ENCODE peak calls at places on chromosomes 4 and X, in five cellular contexts. One of them, this sample, is unnamed.

GRCh38 chr4:74206088-74206826 is 48.3 kb downstream of the MTHFD2L start:
- DNase-seq in kidney tubule cell: peak
- DNase-seq in posterior vena cava: no peak
- DNase-seq in body of pancreas: peak
- DNase-seq in NAMALWA: peak
- DNase-seq in this sample: no peak

GRCh38 chr4:8544741-8545438 is 35.3 kb upstream of the GPR78 start:
- DNase-seq in posterior vena cava: peak
- DNase-seq in body of pancreas: no peak
- DNase-seq in NAMALWA: no peak
- DNase-seq in kidney tubule cell: no peak
- DNase-seq in this sample: no peak

GRCh38 chrX:85391879-85392238 is 12.4 kb upstream of the POF1B start:
- DNase-seq in kidney tubule cell: no peak
- DNase-seq in NAMALWA: no peak
- DNase-seq in posterior vena cava: no peak
- DNase-seq in body of pancreas: no peak
- DNase-seq in this sample: no peak

GRCh38 chr4:69984030-69984443 is 11.7 kb upstream of the STATH start:
- DNase-seq in NAMALWA: no peak
- DNase-seq in kidney tubule cell: peak
- DNase-seq in posterior vena cava: no peak
- DNase-seq in body of pancreas: peak
- DNase-seq in this sample: peak

GRCh38 chr4:133095591-133095990 is 53.5 kb upstream of the PCDH10 start:
- DNase-seq in NAMALWA: no peak
- DNase-seq in posterior vena cava: no peak
- DNase-seq in kidney tubule cell: no peak
- DNase-seq in body of pancreas: no peak
- DNase-seq in this sample: no peak

GRCh38 chr4:48831532-48832015 is 686 bp downstream of the OCIAD1 start:
- DNase-seq in body of pancreas: no peak
- DNase-seq in posterior vena cava: no peak
- DNase-seq in NAMALWA: peak
- DNase-seq in kidney tubule cell: peak
- DNase-seq in this sample: no peak

GRCh38 chr4:123924536-123924935 is 527.9 kb downstream of the SPRY1 start:
- DNase-seq in body of pancreas: no peak
- DNase-seq in posterior vena cava: no peak
- DNase-seq in kidney tubule cell: peak
- DNase-seq in NAMALWA: no peak
- DNase-seq in this sample: no peak

GRCh38 chr4:87896020-87896621 is 63.4 kb downstream of the MEPE start:
- DNase-seq in posterior vena cava: no peak
- DNase-seq in NAMALWA: no peak
- DNase-seq in body of pancreas: no peak
- DNase-seq in kidney tubule cell: peak
- DNase-seq in this sample: no peak

GRCh38 chr4:101282076-101282844 is 65.1 kb downstream of the PPP3CA start:
- DNase-seq in body of pancreas: no peak
- DNase-seq in NAMALWA: no peak
- DNase-seq in kidney tubule cell: no peak
- DNase-seq in posterior vena cava: no peak
- DNase-seq in this sample: no peak

GRCh38 chr4:34200535-34200934 is 2043.8 kb downstream of the ARAP2 start:
- DNase-seq in posterior vena cava: no peak
- DNase-seq in NAMALWA: no peak
- DNase-seq in kidney tubule cell: no peak
- DNase-seq in body of pancreas: no peak
- DNase-seq in this sample: peak

GRCh38 chr4:31081375-31081774 is 361.2 kb downstream of the PCDH7 start:
- DNase-seq in body of pancreas: no peak
- DNase-seq in kidney tubule cell: no peak
- DNase-seq in NAMALWA: no peak
- DNase-seq in posterior vena cava: no peak
- DNase-seq in this sample: no peak

GRCh38 chrX:110116066-110116465 is 113.2 kb downstream of the TMEM164 start:
- DNase-seq in body of pancreas: no peak
- DNase-seq in NAMALWA: no peak
- DNase-seq in kidney tubule cell: no peak
- DNase-seq in posterior vena cava: no peak
- DNase-seq in this sample: no peak

GRCh38 chr4:119017634-119018033 is 118.0 kb upstream of the MYOZ2 start:
- DNase-seq in kidney tubule cell: no peak
- DNase-seq in posterior vena cava: no peak
- DNase-seq in body of pancreas: no peak
- DNase-seq in NAMALWA: no peak
- DNase-seq in this sample: no peak

GRCh38 chr4:122977103-122977502 is 54.7 kb upstream of the NUDT6 start:
- DNase-seq in posterior vena cava: no peak
- DNase-seq in body of pancreas: no peak
- DNase-seq in kidney tubule cell: no peak
- DNase-seq in NAMALWA: no peak
- DNase-seq in this sample: no peak

GRCh38 chrX:23578079-23578478 is 89.2 kb upstream of the PRDX4 start:
- DNase-seq in posterior vena cava: no peak
- DNase-seq in NAMALWA: no peak
- DNase-seq in body of pancreas: no peak
- DNase-seq in kidney tubule cell: no peak
- DNase-seq in this sample: no peak

GRCh38 chr4:102517753-102518152 is 16.6 kb downstream of the NFKB1 start:
- DNase-seq in kidney tubule cell: no peak
- DNase-seq in NAMALWA: no peak
- DNase-seq in posterior vena cava: no peak
- DNase-seq in body of pancreas: no peak
- DNase-seq in this sample: no peak

GRCh38 chrX:152897216-152898144 is at the start of gene ZNF185:
- DNase-seq in kidney tubule cell: peak
- DNase-seq in posterior vena cava: no peak
- DNase-seq in NAMALWA: no peak
- DNase-seq in body of pancreas: peak
- DNase-seq in this sample: no peak

GRCh38 chr4:80138556-80139538 is 58.5 kb upstream of the PRDM8 start:
- DNase-seq in kidney tubule cell: peak
- DNase-seq in NAMALWA: peak
- DNase-seq in posterior vena cava: no peak
- DNase-seq in body of pancreas: no peak
- DNase-seq in this sample: no peak

GRCh38 chrX:66638591-66639500 is at the start of gene EDA2R:
- DNase-seq in NAMALWA: peak
- DNase-seq in body of pancreas: peak
- DNase-seq in kidney tubule cell: peak
- DNase-seq in posterior vena cava: no peak
- DNase-seq in this sample: no peak

GRCh38 chr4:114780205-114780604 is 181.6 kb downstream of the UGT8 start:
- DNase-seq in kidney tubule cell: peak
- DNase-seq in posterior vena cava: no peak
- DNase-seq in body of pancreas: peak
- DNase-seq in NAMALWA: peak
- DNase-seq in this sample: no peak

GRCh38 chr4:10333942-10334341 is 123.3 kb downstream of the ZNF518B start:
- DNase-seq in NAMALWA: no peak
- DNase-seq in kidney tubule cell: peak
- DNase-seq in posterior vena cava: no peak
- DNase-seq in body of pancreas: no peak
- DNase-seq in this sample: no peak

GRCh38 chrX:72094894-72095293 is 36.8 kb downstream of the RTL5 start:
- DNase-seq in NAMALWA: peak
- DNase-seq in body of pancreas: peak
- DNase-seq in kidney tubule cell: no peak
- DNase-seq in posterior vena cava: no peak
- DNase-seq in this sample: no peak

GRCh38 chrX:154411322-154411980 is at the start of gene TAFAZZIN:
- DNase-seq in kidney tubule cell: peak
- DNase-seq in body of pancreas: peak
- DNase-seq in NAMALWA: peak
- DNase-seq in posterior vena cava: peak
- DNase-seq in this sample: peak

GRCh38 chrX:102154900-102155805 is 624 bp downstream of the BEX5 start:
- DNase-seq in kidney tubule cell: peak
- DNase-seq in body of pancreas: peak
- DNase-seq in NAMALWA: no peak
- DNase-seq in posterior vena cava: no peak
- DNase-seq in this sample: no peak

GRCh38 chr4:76850010-76850441 is 47.9 kb downstream of the SOWAHB start:
- DNase-seq in posterior vena cava: no peak
- DNase-seq in kidney tubule cell: peak
- DNase-seq in NAMALWA: no peak
- DNase-seq in body of pancreas: peak
- DNase-seq in this sample: no peak

GRCh38 chr4:188657365-188657764 is 518.1 kb downstream of the TRIML1 start:
- DNase-seq in NAMALWA: no peak
- DNase-seq in kidney tubule cell: no peak
- DNase-seq in posterior vena cava: no peak
- DNase-seq in body of pancreas: no peak
- DNase-seq in this sample: no peak

GRCh38 chrX:23246001-23246400 is 88.6 kb upstream of the PTCHD1 start:
- DNase-seq in kidney tubule cell: no peak
- DNase-seq in NAMALWA: no peak
- DNase-seq in posterior vena cava: no peak
- DNase-seq in body of pancreas: no peak
- DNase-seq in this sample: no peak

GRCh38 chr4:102612824-102613366 is 111.7 kb downstream of the NFKB1 start:
- DNase-seq in posterior vena cava: no peak
- DNase-seq in NAMALWA: no peak
- DNase-seq in kidney tubule cell: no peak
- DNase-seq in body of pancreas: no peak
- DNase-seq in this sample: no peak

GRCh38 chr4:38818441-38818976 is 13.9 kb upstream of the TLR1 start:
- DNase-seq in kidney tubule cell: peak
- DNase-seq in NAMALWA: peak
- DNase-seq in posterior vena cava: no peak
- DNase-seq in body of pancreas: no peak
- DNase-seq in this sample: no peak

GRCh38 chrX:111822191-111822590 is 53.8 kb upstream of the TRPC5OS start:
- DNase-seq in body of pancreas: no peak
- DNase-seq in NAMALWA: no peak
- DNase-seq in posterior vena cava: no peak
- DNase-seq in kidney tubule cell: no peak
- DNase-seq in this sample: no peak

GRCh38 chrX:69195197-69195596 is 29.9 kb upstream of the PJA1 start:
- DNase-seq in NAMALWA: no peak
- DNase-seq in posterior vena cava: no peak
- DNase-seq in body of pancreas: no peak
- DNase-seq in kidney tubule cell: no peak
- DNase-seq in this sample: no peak

This sample was measured in left lobe of liver.